ENCODE peak calls at places on chromosome 1, in four cellular contexts. J is HTR-8/SVneo, P is WTC11, K is glomerular endothelial cell. X is an unnamed sample.

GRCh38 chr1:53346814-53347176 is 18.9 kb upstream of the LRP8 start:
- DNase-seq in P (no peak), J (no peak), K (no peak), X (no peak)

GRCh38 chr1:26827205-26827604 is 717 bp downstream of the ZDHHC18 start:
- DNase-seq in P (no peak), J (no peak), K (no peak), X (no peak)

GRCh38 chr1:234933475-234933874 is 195.2 kb downstream of the TOMM20 start:
- DNase-seq in J (no peak), K (no peak), P (no peak), X (no peak)

GRCh38 chr1:209723761-209724693 is 19.4 kb downstream of the HSD11B1 start:
- DNase-seq in P (no peak), J (no peak), K (no peak), X (no peak)

GRCh38 chr1:30716646-30717045 is 6.7 kb downstream of the MATN1 start:
- DNase-seq in P (no peak), J (no peak), K (no peak), X (no peak)

GRCh38 chr1:43503534-43503933 is 27.1 kb upstream of the PTPRF start:
- DNase-seq in J (no peak), K (no peak), P (no peak), X (no peak)

GRCh38 chr1:200731654-200732332 is 6.9 kb upstream of the CAMSAP2 start:
- DNase-seq in K (no peak), P (no peak), J (no peak), X (no peak)

GRCh38 chr1:236164273-236164672 is 21.9 kb downstream of the GPR137B start:
- DNase-seq in J (no peak), K (no peak), P (no peak), X (no peak)

GRCh38 chr1:111441573-111442192 is 7.4 kb downstream of the WDR77 start:
- DNase-seq in J (no peak), K (no peak), P (peak; percentile 75), X (no peak)

GRCh38 chr1:229377429-229377828 is 34.6 kb upstream of the CCSAP start:
- DNase-seq in P (no peak), K (no peak), J (no peak), X (no peak)

GRCh38 chr1:166166701-166167394 is at the start of gene FAM78B:
- DNase-seq in K (no peak), J (no peak), P (peak; percentile 58), X (peak; percentile 47)

GRCh38 chr1:33588726-33589125 is 116.3 kb downstream of the ZSCAN20 start:
- DNase-seq in P (no peak), K (no peak), J (no peak), X (no peak)

GRCh38 chr1:11787251-11787803 is 18.4 kb downstream of the MTHFR start:
- DNase-seq in P (peak; percentile 68), J (no peak), K (no peak), X (no peak)

GRCh38 chr1:218348628-218349185 is 3.6 kb downstream of the TGFB2 start:
- DNase-seq in K (no peak), J (no peak), P (no peak), X (no peak)

GRCh38 chr1:86866665-86867064 is 47.3 kb downstream of the SELENOF start:
- DNase-seq in J (no peak), K (no peak), P (no peak), X (no peak)

GRCh38 chr1:91557039-91557690 is 56.5 kb downstream of the CDC7 start:
- DNase-seq in K (no peak), J (no peak), P (no peak), X (no peak)

GRCh38 chr1:42936309-42937078 is 22.2 kb downstream of the SLC2A1 start:
- DNase-seq in K (no peak), J (no peak), P (no peak), X (no peak)

GRCh38 chr1:97070366-97070765 is 348.8 kb downstream of the PTBP2 start:
- DNase-seq in J (no peak), K (no peak), P (no peak), X (no peak)

GRCh38 chr1:46183926-46184557 is 7.8 kb upstream of the P3R3URF start:
- DNase-seq in P (no peak), K (no peak), J (no peak), X (no peak)

GRCh38 chr1:103265551-103265950 is 157.2 kb upstream of the COL11A1 start:
- DNase-seq in P (no peak), K (no peak), J (no peak), X (no peak)

GRCh38 chr1:22197644-22198043 is 54.7 kb upstream of the WNT4 start:
- DNase-seq in K (no peak), J (no peak), P (no peak), X (no peak)

GRCh38 chr1:166839600-166840308 is 479 bp downstream of the POGK start:
- DNase-seq in K (no peak), J (peak; percentile 31), P (peak; percentile 65), X (peak; percentile 33)

GRCh38 chr1:76033800-76034475 is 40.6 kb upstream of the ST6GALNAC3 start:
- DNase-seq in J (no peak), K (no peak), P (no peak), X (no peak)

GRCh38 chr1:37793773-37794371 is at the start of gene MANEAL:
- DNase-seq in K (no peak), P (peak; percentile 47), J (peak; percentile 38), X (peak; percentile 57)

GRCh38 chr1:233326995-233327937 is at the start of gene MAP3K21:
- DNase-seq in P (peak; percentile 98), K (no peak), J (peak; percentile 87), X (peak; percentile 69)

GRCh38 chr1:3005771-3006170 is 15.5 kb upstream of the ACTRT2 start:
- DNase-seq in P (no peak), J (no peak), K (no peak), X (no peak)

GRCh38 chr1:171742577-171742922 is 685 bp upstream of the VAMP4 start:
- DNase-seq in P (peak; percentile 29), J (peak; percentile 22), K (no peak), X (peak; percentile 67)

GRCh38 chr1:32716312-32717126 is 13.9 kb upstream of the SYNC start:
- DNase-seq in P (peak; percentile 99), K (no peak), J (peak; percentile 60), X (no peak)

GRCh38 chr1:180522204-180522497 is 19.8 kb upstream of the ACBD6 start:
- DNase-seq in P (no peak), J (peak; percentile 36), K (no peak), X (no peak)

GRCh38 chr1:147527941-147528936 is 13.1 kb upstream of the BCL9 start:
- DNase-seq in P (no peak), J (no peak), K (no peak), X (no peak)

GRCh38 chr1:9687120-9687875 is 35.8 kb downstream of the PIK3CD start:
- DNase-seq in J (peak; percentile 81), K (no peak), P (peak; percentile 80), X (no peak)

GRCh38 chr1:183063349-183063748 is 40.1 kb downstream of the LAMC1 start:
- DNase-seq in K (no peak), P (no peak), J (no peak), X (no peak)

GRCh38 chr1:68347415-68347814 is 102.3 kb downstream of the RPE65 start:
- DNase-seq in P (no peak), K (no peak), J (no peak), X (peak; percentile 65)

GRCh38 chr1:107171378-107171777 is 30.5 kb downstream of the NTNG1 start:
- DNase-seq in P (no peak), J (no peak), K (no peak), X (peak; percentile 19)

GRCh38 chr1:228367798-228368791 is 38.5 kb downstream of the TRIM11 start:
- DNase-seq in J (no peak), P (peak; percentile 48), K (no peak), X (no peak)

GRCh38 chr1:13965770-13966398 is 265.9 kb downstream of the PRDM2 start:
- DNase-seq in K (no peak), P (peak; percentile 74), J (peak; percentile 45), X (peak; percentile 82)

X was measured in Ammon's horn.